ENCODE peak calls at places on chromosome 3, in five cellular contexts. One of them, this sample, is unnamed. For H3K4me1, the result is how much of the 10 kb centered on the place peaks cover.

GRCh38 chr3:64691051-64691450 is 3.3 kb upstream of the ADAMTS9 start:
- DNase-seq in GM23248: peak
- DNase-seq in lung: no peak
- DNase-seq in sigmoid colon: no peak
- DNase-seq in transverse colon: no peak
- DNase-seq in this sample: peak

GRCh38 chr3:9903238-9903624 is 583 bp downstream of the IL17RE start:
- DNase-seq in lung: no peak
- DNase-seq in GM23248: peak
- DNase-seq in transverse colon: no peak
- DNase-seq in sigmoid colon: no peak
- DNase-seq in this sample: peak

GRCh38 chr3:189001559-189001958 is 170.2 kb upstream of the TPRG1 start:
- DNase-seq in GM23248: peak
- DNase-seq in lung: no peak
- DNase-seq in sigmoid colon: no peak
- DNase-seq in transverse colon: no peak
- DNase-seq in this sample: peak

GRCh38 chr3:58059349-58060321 is 51.4 kb downstream of the FLNB start:
- DNase-seq in lung: no peak
- DNase-seq in GM23248: peak
- DNase-seq in transverse colon: peak
- DNase-seq in sigmoid colon: peak
- DNase-seq in this sample: peak

GRCh38 chr3:115436767-115437301 is 186.5 kb upstream of the GAP43 start:
- DNase-seq in GM23248: peak
- DNase-seq in transverse colon: no peak
- DNase-seq in sigmoid colon: no peak
- DNase-seq in lung: no peak
- DNase-seq in this sample: peak

GRCh38 chr3:16809482-16809881 is 75.3 kb upstream of the PLCL2 start:
- DNase-seq in transverse colon: no peak
- DNase-seq in GM23248: no peak
- DNase-seq in sigmoid colon: no peak
- DNase-seq in lung: no peak
- DNase-seq in this sample: no peak

GRCh38 chr3:12442654-12443501 is 41.4 kb upstream of the TSEN2 start:
- DNase-seq in sigmoid colon: peak
- DNase-seq in transverse colon: no peak
- DNase-seq in lung: no peak
- DNase-seq in GM23248: no peak
- DNase-seq in this sample: no peak

GRCh38 chr3:157132936-157133335 is 27.0 kb downstream of the CCNL1 start:
- DNase-seq in transverse colon: no peak
- DNase-seq in GM23248: peak
- DNase-seq in sigmoid colon: no peak
- DNase-seq in lung: no peak
- DNase-seq in this sample: no peak

GRCh38 chr3:122395582-122395981 is 11.6 kb downstream of the FAM162A start:
- DNase-seq in lung: no peak
- DNase-seq in GM23248: peak
- DNase-seq in transverse colon: no peak
- DNase-seq in sigmoid colon: no peak
- DNase-seq in this sample: no peak

GRCh38 chr3:158330820-158331219 is 220.9 kb downstream of the RSRC1 start:
- DNase-seq in transverse colon: no peak
- DNase-seq in sigmoid colon: no peak
- DNase-seq in GM23248: peak
- DNase-seq in lung: no peak
- DNase-seq in this sample: no peak

GRCh38 chr3:171399842-171400241 is 60.4 kb downstream of the TNIK start:
- DNase-seq in sigmoid colon: peak
- DNase-seq in GM23248: no peak
- DNase-seq in lung: no peak
- DNase-seq in transverse colon: no peak
- DNase-seq in this sample: no peak

GRCh38 chr3:171396048-171396447 is 64.2 kb downstream of the TNIK start:
- DNase-seq in transverse colon: no peak
- DNase-seq in sigmoid colon: no peak
- DNase-seq in GM23248: peak
- DNase-seq in lung: no peak
- DNase-seq in this sample: peak

GRCh38 chr3:171393032-171393744 is 67.0 kb downstream of the TNIK start:
- DNase-seq in sigmoid colon: no peak
- DNase-seq in transverse colon: no peak
- DNase-seq in lung: no peak
- DNase-seq in GM23248: no peak
- DNase-seq in this sample: peak

GRCh38 chr3:171402281-171402680 is 57.9 kb downstream of the TNIK start:
- DNase-seq in GM23248: no peak
- DNase-seq in lung: no peak
- DNase-seq in sigmoid colon: no peak
- DNase-seq in transverse colon: no peak
- DNase-seq in this sample: no peak

GRCh38 chr3:171398343-171398742 is 61.9 kb downstream of the TNIK start:
- DNase-seq in GM23248: no peak
- DNase-seq in sigmoid colon: no peak
- DNase-seq in lung: no peak
- DNase-seq in transverse colon: no peak
- DNase-seq in this sample: no peak
- H3K4me1 ChIP-seq in GM23248: under half
- H3K4me1 ChIP-seq in sigmoid colon: under half
- H3K4me1 ChIP-seq in lung: under half
- H3K4me1 ChIP-seq in transverse colon: under half
- H3K4me1 ChIP-seq in this sample: under half

DNA sequence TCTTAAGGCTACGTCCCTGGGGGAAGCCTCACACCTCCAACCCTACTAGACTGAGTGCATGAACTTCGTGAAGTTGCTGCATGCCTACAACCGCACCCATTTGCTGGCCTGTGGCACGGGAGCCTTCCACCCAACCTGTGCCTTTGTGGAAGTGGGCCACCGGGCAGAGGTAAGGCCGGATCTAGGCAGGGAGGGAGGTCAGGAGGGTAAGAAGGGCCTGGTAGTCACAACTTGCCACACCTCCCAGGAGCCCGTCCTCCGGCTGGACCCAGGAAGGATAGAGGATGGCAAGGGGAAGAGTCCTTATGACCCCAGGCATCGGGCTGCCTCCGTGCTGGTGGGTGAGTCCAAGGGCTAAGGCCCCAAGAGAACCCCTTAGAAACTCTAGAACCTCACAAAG is 1.9 kb downstream of the SEMA3B start:
- DNase-seq in transverse colon: no peak
- DNase-seq in sigmoid colon: no peak
- DNase-seq in GM23248: no peak
- DNase-seq in lung: no peak
- DNase-seq in this sample: no peak
- H3K4me1 ChIP-seq in transverse colon: half or more
- H3K4me1 ChIP-seq in sigmoid colon: half or more
- H3K4me1 ChIP-seq in GM23248: under half
- H3K4me1 ChIP-seq in lung: under half
- H3K4me1 ChIP-seq in this sample: under half

GRCh38 chr3:37124431-37124830 is 50.0 kb downstream of the LRRFIP2 start:
- DNase-seq in sigmoid colon: no peak
- DNase-seq in transverse colon: no peak
- DNase-seq in GM23248: peak
- DNase-seq in lung: no peak
- DNase-seq in this sample: no peak

GRCh38 chr3:37125195-37125594 is 49.2 kb downstream of the LRRFIP2 start:
- DNase-seq in GM23248: no peak
- DNase-seq in transverse colon: no peak
- DNase-seq in lung: no peak
- DNase-seq in sigmoid colon: no peak
- DNase-seq in this sample: no peak

GRCh38 chr3:37127340-37127739 is 47.0 kb downstream of the LRRFIP2 start:
- DNase-seq in sigmoid colon: no peak
- DNase-seq in GM23248: no peak
- DNase-seq in lung: no peak
- DNase-seq in transverse colon: no peak
- DNase-seq in this sample: no peak

GRCh38 chr3:37126856-37127255 is 47.5 kb downstream of the LRRFIP2 start:
- DNase-seq in sigmoid colon: no peak
- DNase-seq in GM23248: no peak
- DNase-seq in transverse colon: no peak
- DNase-seq in lung: no peak
- DNase-seq in this sample: no peak

DNA sequence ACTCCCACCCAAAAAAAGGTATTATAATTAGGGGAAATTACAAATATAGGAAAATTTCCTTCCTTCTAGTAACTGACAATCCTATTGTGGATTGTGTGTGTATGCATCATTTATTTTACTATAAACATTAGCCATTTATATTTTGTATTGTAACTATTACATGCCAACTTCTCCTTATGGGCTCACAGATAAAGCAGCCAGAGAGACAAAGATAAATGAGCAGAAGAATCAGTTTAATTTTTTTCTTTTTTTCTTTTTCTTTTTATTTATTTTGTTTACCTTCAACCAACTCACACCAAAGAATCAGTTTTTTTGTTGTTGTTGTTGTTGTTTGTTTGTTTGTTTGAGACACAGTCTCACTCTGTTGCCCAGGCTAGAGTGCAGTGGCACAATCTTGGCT is 48.7 kb downstream of the LRRFIP2 start:
- DNase-seq in GM23248: no peak
- DNase-seq in lung: no peak
- DNase-seq in sigmoid colon: no peak
- DNase-seq in transverse colon: no peak
- DNase-seq in this sample: peak
- H3K4me1 ChIP-seq in GM23248: under half
- H3K4me1 ChIP-seq in lung: under half
- H3K4me1 ChIP-seq in sigmoid colon: under half
- H3K4me1 ChIP-seq in transverse colon: half or more
- H3K4me1 ChIP-seq in this sample: under half

GRCh38 chr3:195889843-195890407 is 18.4 kb downstream of the TNK2 start:
- DNase-seq in transverse colon: no peak
- DNase-seq in GM23248: no peak
- DNase-seq in sigmoid colon: no peak
- DNase-seq in lung: no peak
- DNase-seq in this sample: no peak
- H3K4me1 ChIP-seq in transverse colon: under half
- H3K4me1 ChIP-seq in GM23248: under half
- H3K4me1 ChIP-seq in sigmoid colon: under half
- H3K4me1 ChIP-seq in lung: under half
- H3K4me1 ChIP-seq in this sample: under half

DNA sequence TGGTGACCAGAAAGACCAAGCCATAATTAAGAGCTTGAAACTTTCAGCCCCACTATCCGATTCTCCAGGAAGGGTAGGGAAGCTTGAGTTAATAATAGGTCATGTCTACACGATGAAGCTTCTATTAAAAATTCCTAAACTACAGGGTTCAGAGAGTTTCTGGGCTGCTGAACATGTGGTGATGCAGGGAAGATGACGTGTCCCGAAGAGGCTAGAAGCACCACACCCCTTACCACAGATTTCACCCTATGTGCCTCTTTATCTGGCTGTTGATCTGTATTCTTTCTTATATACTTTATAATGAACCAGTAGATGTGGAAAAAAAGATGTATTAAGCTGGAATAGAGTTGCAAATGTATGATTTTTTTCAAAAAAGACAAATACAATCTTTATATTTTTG is 473.4 kb downstream of the NLGN1 start:
- DNase-seq in sigmoid colon: no peak
- DNase-seq in lung: no peak
- DNase-seq in transverse colon: no peak
- DNase-seq in GM23248: no peak
- DNase-seq in this sample: no peak
- H3K4me1 ChIP-seq in sigmoid colon: under half
- H3K4me1 ChIP-seq in lung: under half
- H3K4me1 ChIP-seq in transverse colon: under half
- H3K4me1 ChIP-seq in GM23248: under half
- H3K4me1 ChIP-seq in this sample: under half

This sample was measured in endothelial cell of umbilical vein.